ENCODE peak calls at places on chromosome 15, in four cellular contexts. U, G, E and W are unnamed samples.

GRCh38 chr15:40064231-40064894 is 25.4 kb upstream of the SRP14 start:
- DNase-seq in U (no peak), G (no peak), E (peak; percentile 68), W (no peak)

GRCh38 chr15:51380999-51381806 is 39.7 kb downstream of the GLDN start:
- DNase-seq in U (no peak), G (no peak), E (peak; percentile 80), W (no peak)

GRCh38 chr15:55361048-55361447 is 42.0 kb downstream of the PIGB start:
- DNase-seq in U (no peak), G (no peak), E (no peak), W (no peak)

GRCh38 chr15:90986790-90987507 is 7.4 kb downstream of the PRC1 start:
- DNase-seq in U (no peak), G (no peak), E (no peak), W (no peak)

GRCh38 chr15:59398220-59398619 is 25.5 kb upstream of the MYO1E start:
- DNase-seq in U (no peak), G (no peak), E (no peak), W (no peak)

GRCh38 chr15:70272565-70273355 is 175.0 kb upstream of the TLE3 start:
- DNase-seq in U (no peak), G (no peak), E (no peak), W (no peak)

GRCh38 chr15:81575436-81576123 is 201.6 kb upstream of the TMC3 start:
- DNase-seq in U (no peak), G (no peak), E (no peak), W (no peak)

GRCh38 chr15:65987100-65987499 is 117.8 kb downstream of the RAB11A start:
- DNase-seq in U (no peak), G (no peak), E (no peak), W (no peak)

GRCh38 chr15:70974004-70974832 is 81.6 kb downstream of the LRRC49 start:
- DNase-seq in U (no peak), G (no peak), E (no peak), W (no peak)